ENCODE peak calls at places on chromosomes 7 and 10, in nine cellular contexts. Z, Y, A, N, L, H, B, U and V are unnamed samples.
A peak's percentile ranks its signal among the peaks of the same experiment; 100 is the strongest.

GRCh38 chr7:67947651-67948050 is 951.0 kb downstream of the TYW1 start:
- DNase-seq in Z (no peak), Y (no peak), A (no peak), N (no peak), L (peak; percentile 2), H (no peak), B (no peak), U (no peak), V (no peak)

GRCh38 chr10:69883256-69883655 is 81.5 kb downstream of the COL13A1 start:
- DNase-seq in Z (no peak), Y (no peak), A (no peak), N (no peak), L (peak; percentile 16), H (no peak), B (peak; percentile 12), U (peak; percentile 86), V (no peak)

GRCh38 chr7:135238112-135238744 is 4.6 kb downstream of the STRA8 start:
- DNase-seq in Z (no peak), Y (no peak), A (no peak), N (no peak), L (no peak), H (no peak), B (no peak), U (no peak), V (no peak)

GRCh38 chr7:80386686-80387085 is 125.2 kb downstream of the GNAT3 start:
- DNase-seq in Z (no peak), Y (peak; percentile 40), A (no peak), N (no peak), L (peak; percentile 68), H (no peak), B (no peak), U (no peak), V (no peak)

GRCh38 chr7:93178213-93178612 is 30.0 kb upstream of the SAMD9L start:
- DNase-seq in Z (no peak), Y (no peak), A (no peak), N (no peak), L (peak; percentile 26), H (no peak), B (no peak), U (peak; percentile 13), V (no peak)

GRCh38 chr7:44078521-44078920 is 3.8 kb downstream of the POLM start:
- DNase-seq in Z (no peak), Y (no peak), A (no peak), N (no peak), L (peak; percentile 89), H (no peak), B (no peak), U (no peak), V (no peak)

GRCh38 chr7:135239263-135239662 is 5.6 kb downstream of the STRA8 start:
- DNase-seq in Z (no peak), Y (no peak), A (no peak), N (no peak), L (no peak), H (no peak), B (no peak), U (no peak), V (no peak)

GRCh38 chr10:88810196-88810961 is 7.8 kb downstream of the LIPM start:
- DNase-seq in Z (no peak), Y (peak; percentile 43), A (no peak), N (peak; percentile 16), L (peak; percentile 80), H (no peak), B (peak; percentile 48), U (peak; percentile 64), V (peak; percentile 39)

GRCh38 chr10:90227786-90228185 is 526.4 kb downstream of the KIF20B start:
- DNase-seq in Z (no peak), Y (no peak), A (no peak), N (no peak), L (no peak), H (no peak), B (no peak), U (no peak), V (no peak)

GRCh38 chr7:130298079-130298478 is 5.1 kb downstream of the CPA4 start:
- DNase-seq in Z (no peak), Y (no peak), A (no peak), N (no peak), L (no peak), H (no peak), B (no peak), U (no peak), V (no peak)